ENCODE peak calls at places on chromosomes 6 and 20, in six cellular contexts. One of them, this sample, is unnamed.
A peak's percentile ranks its signal among the peaks of the same experiment; 100 is the strongest.

GRCh38 chr6:11869656-11870340 is 91.2 kb upstream of the ADTRP start:
- DNase-seq in IMR-90: peak; percentile 84
- DNase-seq in HT1080: peak; percentile 77
- DNase-seq in GM12891: no peak
- DNase-seq in GM03348: peak; percentile 19
- DNase-seq in stimulated activated naive CD4-positive, alpha-beta T cell: no peak
- DNase-seq in this sample: no peak

GRCh38 chr6:5997420-5998093 is 9.2 kb downstream of the NRN1 start:
- DNase-seq in HT1080: no peak
- DNase-seq in stimulated activated naive CD4-positive, alpha-beta T cell: no peak
- DNase-seq in GM12891: no peak
- DNase-seq in GM03348: peak; percentile 68
- DNase-seq in IMR-90: no peak
- DNase-seq in this sample: peak; percentile 34

GRCh38 chr20:33130553-33130952 is 37.4 kb upstream of the BPIFA2 start:
- DNase-seq in stimulated activated naive CD4-positive, alpha-beta T cell: no peak
- DNase-seq in GM03348: peak; percentile 74
- DNase-seq in GM12891: no peak
- DNase-seq in HT1080: peak; percentile 27
- DNase-seq in IMR-90: no peak
- DNase-seq in this sample: no peak

GRCh38 chr6:89992818-89993217 is 98.5 kb downstream of the GJA10 start:
- DNase-seq in stimulated activated naive CD4-positive, alpha-beta T cell: no peak
- DNase-seq in GM03348: no peak
- DNase-seq in HT1080: no peak
- DNase-seq in IMR-90: no peak
- DNase-seq in GM12891: no peak
- DNase-seq in this sample: no peak

GRCh38 chr6:124738496-124738895 is 223.7 kb upstream of the RNF217 start:
- DNase-seq in GM12891: no peak
- DNase-seq in IMR-90: no peak
- DNase-seq in stimulated activated naive CD4-positive, alpha-beta T cell: no peak
- DNase-seq in HT1080: no peak
- DNase-seq in GM03348: no peak
- DNase-seq in this sample: no peak

GRCh38 chr20:24670981-24671380 is 201.6 kb downstream of the SYNDIG1 start:
- DNase-seq in HT1080: no peak
- DNase-seq in GM12891: no peak
- DNase-seq in stimulated activated naive CD4-positive, alpha-beta T cell: no peak
- DNase-seq in IMR-90: no peak
- DNase-seq in GM03348: no peak
- DNase-seq in this sample: no peak

GRCh38 chr20:47740225-47741184 is 44.8 kb downstream of the SULF2 start:
- DNase-seq in HT1080: peak; percentile 11
- DNase-seq in GM12891: no peak
- DNase-seq in GM03348: no peak
- DNase-seq in stimulated activated naive CD4-positive, alpha-beta T cell: no peak
- DNase-seq in IMR-90: no peak
- DNase-seq in this sample: no peak

GRCh38 chr20:58538752-58539151 is 23.6 kb upstream of the APCDD1L start:
- DNase-seq in stimulated activated naive CD4-positive, alpha-beta T cell: no peak
- DNase-seq in HT1080: peak; percentile 80
- DNase-seq in GM12891: no peak
- DNase-seq in GM03348: no peak
- DNase-seq in IMR-90: peak; percentile 78
- DNase-seq in this sample: no peak

GRCh38 chr6:53564401-53565065 is 19.6 kb upstream of the GCLC start:
- DNase-seq in IMR-90: no peak
- DNase-seq in GM03348: no peak
- DNase-seq in GM12891: no peak
- DNase-seq in HT1080: no peak
- DNase-seq in stimulated activated naive CD4-positive, alpha-beta T cell: no peak
- DNase-seq in this sample: no peak

GRCh38 chr6:129345890-129346289 is 364.1 kb downstream of the ARHGAP18 start:
- DNase-seq in HT1080: peak; percentile 75
- DNase-seq in GM12891: no peak
- DNase-seq in stimulated activated naive CD4-positive, alpha-beta T cell: no peak
- DNase-seq in GM03348: peak; percentile 22
- DNase-seq in IMR-90: peak; percentile 91
- DNase-seq in this sample: no peak

GRCh38 chr20:25042531-25043498 is 15.1 kb downstream of the ACSS1 start:
- DNase-seq in IMR-90: no peak
- DNase-seq in stimulated activated naive CD4-positive, alpha-beta T cell: no peak
- DNase-seq in HT1080: no peak
- DNase-seq in GM12891: peak; percentile 67
- DNase-seq in GM03348: no peak
- DNase-seq in this sample: peak; percentile 48

GRCh38 chr6:32885698-32886286 is 31.8 kb downstream of the PSMB9 start:
- DNase-seq in stimulated activated naive CD4-positive, alpha-beta T cell: no peak
- DNase-seq in HT1080: peak; percentile 59
- DNase-seq in GM12891: no peak
- DNase-seq in GM03348: peak; percentile 67
- DNase-seq in IMR-90: peak; percentile 81
- DNase-seq in this sample: peak; percentile 60

GRCh38 chr6:35024601-35025054 is 116.5 kb downstream of the TCP11 start:
- DNase-seq in IMR-90: peak; percentile 45
- DNase-seq in GM12891: no peak
- DNase-seq in GM03348: peak; percentile 50
- DNase-seq in HT1080: peak; percentile 52
- DNase-seq in stimulated activated naive CD4-positive, alpha-beta T cell: no peak
- DNase-seq in this sample: no peak

GRCh38 chr6:5580736-5581568 is 319.6 kb downstream of the FARS2 start:
- DNase-seq in GM03348: no peak
- DNase-seq in IMR-90: no peak
- DNase-seq in GM12891: no peak
- DNase-seq in HT1080: no peak
- DNase-seq in stimulated activated naive CD4-positive, alpha-beta T cell: no peak
- DNase-seq in this sample: no peak

GRCh38 chr20:25749667-25750066 is 53.0 kb upstream of the ZNF337 start:
- DNase-seq in GM12891: no peak
- DNase-seq in GM03348: no peak
- DNase-seq in IMR-90: no peak
- DNase-seq in stimulated activated naive CD4-positive, alpha-beta T cell: no peak
- DNase-seq in HT1080: no peak
- DNase-seq in this sample: no peak

GRCh38 chr6:157188213-157188612 is 135.1 kb downstream of the TMEM242 start:
- DNase-seq in stimulated activated naive CD4-positive, alpha-beta T cell: no peak
- DNase-seq in IMR-90: peak; percentile 81
- DNase-seq in GM12891: no peak
- DNase-seq in HT1080: peak; percentile 15
- DNase-seq in GM03348: no peak
- DNase-seq in this sample: no peak

GRCh38 chr20:37907677-37908397 is 4.9 kb downstream of the VSTM2L start:
- DNase-seq in GM12891: no peak
- DNase-seq in HT1080: peak; percentile 80
- DNase-seq in stimulated activated naive CD4-positive, alpha-beta T cell: no peak
- DNase-seq in GM03348: peak; percentile 92
- DNase-seq in IMR-90: peak; percentile 42
- DNase-seq in this sample: no peak

GRCh38 chr20:37361336-37361735 is 15.4 kb downstream of the SRC start:
- DNase-seq in stimulated activated naive CD4-positive, alpha-beta T cell: no peak
- DNase-seq in IMR-90: no peak
- DNase-seq in HT1080: no peak
- DNase-seq in GM03348: no peak
- DNase-seq in GM12891: no peak
- DNase-seq in this sample: no peak

GRCh38 chr6:148959008-148959407 is 212.2 kb downstream of the UST start:
- DNase-seq in GM12891: no peak
- DNase-seq in HT1080: no peak
- DNase-seq in IMR-90: no peak
- DNase-seq in GM03348: no peak
- DNase-seq in stimulated activated naive CD4-positive, alpha-beta T cell: no peak
- DNase-seq in this sample: no peak

GRCh38 chr6:47977314-47977713 is 133.7 kb downstream of the PTCHD4 start:
- DNase-seq in IMR-90: no peak
- DNase-seq in stimulated activated naive CD4-positive, alpha-beta T cell: no peak
- DNase-seq in HT1080: peak; percentile 29
- DNase-seq in GM03348: no peak
- DNase-seq in GM12891: no peak
- DNase-seq in this sample: no peak

GRCh38 chr6:67458265-67458664 is 1176.8 kb upstream of the ADGRB3 start:
- DNase-seq in IMR-90: no peak
- DNase-seq in stimulated activated naive CD4-positive, alpha-beta T cell: no peak
- DNase-seq in HT1080: no peak
- DNase-seq in GM03348: no peak
- DNase-seq in GM12891: no peak
- DNase-seq in this sample: no peak

GRCh38 chr6:7086488-7086887 is 21.3 kb upstream of the RREB1 start:
- DNase-seq in GM12891: peak; percentile 26
- DNase-seq in IMR-90: peak; percentile 28
- DNase-seq in GM03348: peak; percentile 60
- DNase-seq in stimulated activated naive CD4-positive, alpha-beta T cell: peak; percentile 23
- DNase-seq in HT1080: peak; percentile 28
- DNase-seq in this sample: no peak

GRCh38 chr20:31596831-31597482 is 8.1 kb upstream of the ID1 start:
- DNase-seq in GM03348: no peak
- DNase-seq in IMR-90: no peak
- DNase-seq in HT1080: no peak
- DNase-seq in stimulated activated naive CD4-positive, alpha-beta T cell: no peak
- DNase-seq in GM12891: no peak
- DNase-seq in this sample: no peak

GRCh38 chr6:43009124-43009523 is 4.6 kb downstream of the MEA1 start:
- DNase-seq in IMR-90: peak; percentile 27
- DNase-seq in stimulated activated naive CD4-positive, alpha-beta T cell: no peak
- DNase-seq in HT1080: peak; percentile 21
- DNase-seq in GM12891: peak; percentile 28
- DNase-seq in GM03348: peak; percentile 33
- DNase-seq in this sample: no peak

GRCh38 chr6:14799928-14800327 is 445.9 kb upstream of the JARID2 start:
- DNase-seq in GM03348: peak; percentile 54
- DNase-seq in IMR-90: peak; percentile 81
- DNase-seq in GM12891: no peak
- DNase-seq in stimulated activated naive CD4-positive, alpha-beta T cell: no peak
- DNase-seq in HT1080: peak; percentile 84
- DNase-seq in this sample: peak; percentile 22

GRCh38 chr6:53250761-53251672 is 97.7 kb downstream of the ELOVL5 start:
- DNase-seq in GM12891: no peak
- DNase-seq in GM03348: peak; percentile 13
- DNase-seq in stimulated activated naive CD4-positive, alpha-beta T cell: no peak
- DNase-seq in HT1080: no peak
- DNase-seq in IMR-90: peak; percentile 37
- DNase-seq in this sample: no peak

GRCh38 chr20:10250902-10251301 is 32.3 kb downstream of the SNAP25 start:
- DNase-seq in IMR-90: no peak
- DNase-seq in HT1080: peak; percentile 83
- DNase-seq in GM03348: no peak
- DNase-seq in stimulated activated naive CD4-positive, alpha-beta T cell: no peak
- DNase-seq in GM12891: no peak
- DNase-seq in this sample: no peak

GRCh38 chr6:150638765-150639164 is 39.1 kb downstream of the PLEKHG1 start:
- DNase-seq in GM12891: no peak
- DNase-seq in stimulated activated naive CD4-positive, alpha-beta T cell: no peak
- DNase-seq in IMR-90: no peak
- DNase-seq in GM03348: no peak
- DNase-seq in HT1080: no peak
- DNase-seq in this sample: no peak

GRCh38 chr6:63795006-63795405 is 159.4 kb downstream of the PHF3 start:
- DNase-seq in HT1080: no peak
- DNase-seq in IMR-90: no peak
- DNase-seq in GM03348: peak; percentile 15
- DNase-seq in stimulated activated naive CD4-positive, alpha-beta T cell: no peak
- DNase-seq in GM12891: no peak
- DNase-seq in this sample: no peak

GRCh38 chr6:3456794-3457709 is at the start of gene SLC22A23:
- DNase-seq in HT1080: peak; percentile 43
- DNase-seq in GM12891: peak; percentile 92
- DNase-seq in IMR-90: no peak
- DNase-seq in GM03348: peak; percentile 94
- DNase-seq in stimulated activated naive CD4-positive, alpha-beta T cell: peak; percentile 76
- DNase-seq in this sample: peak; percentile 91

GRCh38 chr20:46308258-46309157 is at the start of gene CDH22:
- DNase-seq in GM03348: peak; percentile 83
- DNase-seq in HT1080: peak; percentile 7
- DNase-seq in IMR-90: peak; percentile 20
- DNase-seq in GM12891: peak; percentile 78
- DNase-seq in stimulated activated naive CD4-positive, alpha-beta T cell: no peak
- DNase-seq in this sample: peak; percentile 80

GRCh38 chr6:133339543-133340384 is 98.6 kb downstream of the EYA4 start:
- DNase-seq in HT1080: no peak
- DNase-seq in GM03348: no peak
- DNase-seq in GM12891: no peak
- DNase-seq in IMR-90: no peak
- DNase-seq in stimulated activated naive CD4-positive, alpha-beta T cell: no peak
- DNase-seq in this sample: no peak

GRCh38 chr6:26296857-26297648 is 67.9 kb upstream of the BTN3A2 start:
- DNase-seq in IMR-90: peak; percentile 35
- DNase-seq in stimulated activated naive CD4-positive, alpha-beta T cell: no peak
- DNase-seq in GM12891: no peak
- DNase-seq in GM03348: no peak
- DNase-seq in HT1080: peak; percentile 84
- DNase-seq in this sample: no peak

This sample was measured in frontal cortex.